ENCODE peak calls at places on chromosomes 6 and 20, in nine cellular contexts. O, L, J, F, N, I, S, E and Q are unnamed samples.

GRCh38 chr20:51216850-51217249 is 193.9 kb upstream of the KCNG1 start:
- DNase-seq in O (no peak), L (no peak), J (no peak), F (no peak), N (no peak), I (no peak), S (no peak), E (no peak), Q (no peak)

GRCh38 chr6:39924283-39924682 is 10.0 kb downstream of the MOCS1 start:
- DNase-seq in O (no peak), L (no peak), J (no peak), F (no peak), N (no peak), I (no peak), S (no peak), E (no peak), Q (no peak)

GRCh38 chr6:128725271-128726233 is 157.4 kb upstream of the LAMA2 start:
- DNase-seq in O (no peak), L (no peak), J (peak; percentile 3), F (peak; percentile 38), N (no peak), I (peak; percentile 44), S (peak; percentile 18), E (no peak), Q (peak; percentile 12)

GRCh38 chr20:33865761-33866160 is 54.6 kb downstream of the CHMP4B start:
- DNase-seq in O (no peak), L (no peak), J (no peak), F (no peak), N (no peak), I (no peak), S (no peak), E (no peak), Q (no peak)

GRCh38 chr20:41142914-41143313 is 5.6 kb downstream of the PLCG1 start:
- DNase-seq in O (no peak), L (no peak), J (no peak), F (no peak), N (no peak), I (no peak), S (no peak), E (no peak), Q (no peak)

GRCh38 chr6:13914346-13914745 is 10.4 kb upstream of the RNF182 start:
- DNase-seq in O (no peak), L (no peak), J (no peak), F (peak; percentile 8), N (no peak), I (peak; percentile 8), S (no peak), E (no peak), Q (no peak)

GRCh38 chr6:21601932-21602390 is 8.4 kb downstream of the SOX4 start:
- DNase-seq in O (peak; percentile 20), L (peak; percentile 74), J (no peak), F (no peak), N (no peak), I (peak; percentile 34), S (no peak), E (no peak), Q (no peak)

GRCh38 chr6:163415620-163416379 is 1.3 kb downstream of the QKI start:
- DNase-seq in O (peak; percentile 49), L (no peak), J (no peak), F (peak; percentile 52), N (no peak), I (peak; percentile 64), S (peak; percentile 41), E (no peak), Q (peak; percentile 51)

GRCh38 chr6:168311410-168312124 is 8.0 kb downstream of the DACT2 start:
- DNase-seq in O (no peak), L (no peak), J (no peak), F (no peak), N (no peak), I (no peak), S (no peak), E (no peak), Q (no peak)

GRCh38 chr20:5061209-5061608 is 58.5 kb downstream of the PCNA start:
- DNase-seq in O (no peak), L (peak; percentile 52), J (peak; percentile 77), F (peak; percentile 48), N (no peak), I (peak; percentile 26), S (no peak), E (no peak), Q (no peak)

GRCh38 chr6:16800942-16801341 is 39.7 kb upstream of the ATXN1 start:
- DNase-seq in O (no peak), L (no peak), J (no peak), F (peak; percentile 58), N (no peak), I (no peak), S (no peak), E (no peak), Q (no peak)

GRCh38 chr6:112017169-112017568 is 36.7 kb upstream of the CCN6 start:
- DNase-seq in O (no peak), L (no peak), J (no peak), F (no peak), N (no peak), I (no peak), S (no peak), E (no peak), Q (no peak)

GRCh38 chr6:19356692-19357091 is 480.5 kb upstream of the ID4 start:
- DNase-seq in O (no peak), L (no peak), J (no peak), F (no peak), N (no peak), I (no peak), S (no peak), E (no peak), Q (no peak)

GRCh38 chr6:155126727-155127439 is 131.8 kb downstream of the TIAM2 start:
- DNase-seq in O (no peak), L (peak; percentile 43), J (peak; percentile 78), F (peak; percentile 80), N (no peak), I (peak; percentile 78), S (no peak), E (no peak), Q (no peak)

DNA sequence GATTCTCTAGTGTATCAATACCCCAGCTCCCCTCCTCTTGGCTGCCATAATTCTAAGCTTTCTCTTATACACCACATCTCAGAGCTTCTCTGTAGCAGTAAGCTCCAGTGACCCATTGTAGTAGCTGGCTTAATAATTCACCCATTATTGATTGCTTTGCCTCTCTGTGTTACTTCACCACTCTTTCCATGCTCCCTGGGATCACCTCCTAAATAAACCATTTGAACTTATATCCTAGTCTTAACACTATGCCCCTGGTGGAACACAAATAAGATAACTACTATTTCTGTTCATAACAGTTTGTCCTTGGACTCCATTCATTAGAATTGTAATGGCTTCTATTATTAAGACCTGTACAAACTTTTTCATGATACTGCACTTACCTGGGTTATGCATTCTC is 758.9 kb downstream of the KIF16B start:
- DNase-seq in O (no peak), L (no peak), J (no peak), F (no peak), N (no peak), I (no peak), S (no peak), E (no peak), Q (no peak)
- H3K4me1 ChIP-seq in O (peaks cover 3% of the 10 kb centered on the region), L (peaks cover 3% of the 10 kb centered on the region), J (peaks cover 44% of the 10 kb centered on the region), F (no peaks in the 10 kb centered on the region), N (no peaks in the 10 kb centered on the region), I (no peaks in the 10 kb centered on the region), S (no peaks in the 10 kb centered on the region), E (no peaks in the 10 kb centered on the region), Q (no peaks in the 10 kb centered on the region)

GRCh38 chr6:44679906-44680698 is 292.6 kb downstream of the CDC5L start:
- DNase-seq in O (no peak), L (peak; percentile 6), J (no peak), F (no peak), N (peak; percentile 58), I (no peak), S (no peak), E (no peak), Q (no peak)

GRCh38 chr6:44682280-44682679 is 294.8 kb downstream of the CDC5L start:
- DNase-seq in O (no peak), L (peak; percentile 14), J (no peak), F (no peak), N (peak; percentile 85), I (no peak), S (no peak), E (no peak), Q (no peak)

GRCh38 chr6:44678252-44678935 is 290.9 kb downstream of the CDC5L start:
- DNase-seq in O (no peak), L (peak; percentile 21), J (no peak), F (no peak), N (peak; percentile 58), I (no peak), S (no peak), E (no peak), Q (no peak)

GRCh38 chr6:44682987-44683779 is 295.7 kb downstream of the CDC5L start:
- DNase-seq in O (no peak), L (no peak), J (no peak), F (no peak), N (peak; percentile 64), I (no peak), S (no peak), E (no peak), Q (no peak)

GRCh38 chr6:44681782-44682181 is 294.3 kb downstream of the CDC5L start:
- DNase-seq in O (no peak), L (peak; percentile 23), J (no peak), F (no peak), N (peak; percentile 43), I (no peak), S (no peak), E (no peak), Q (no peak)
- TF ChIP-seq CTCF in O (no peak), L (no peak), J (no peak), F (no peak), N (no peak), I (no peak), S (no peak), E (no peak), Q (no peak)

GRCh38 chr20:32571566-32571965 is 13.6 kb downstream of the NOL4L start:
- DNase-seq in O (no peak), L (no peak), J (no peak), F (no peak), N (no peak), I (no peak), S (no peak), E (no peak), Q (no peak)
- H3K4me1 ChIP-seq in O (no peaks in the 10 kb centered on the region), L (no peaks in the 10 kb centered on the region), J (peaks cover 60% of the 10 kb centered on the region), F (peaks cover 10% of the 10 kb centered on the region), N (no peaks in the 10 kb centered on the region), I (peaks cover 3% of the 10 kb centered on the region), S (no peaks in the 10 kb centered on the region), E (no peaks in the 10 kb centered on the region), Q (no peaks in the 10 kb centered on the region)

GRCh38 chr20:59683181-59683580 is 78.8 kb downstream of the PHACTR3 start:
- DNase-seq in O (no peak), L (no peak), J (no peak), F (no peak), N (no peak), I (no peak), S (no peak), E (no peak), Q (no peak)
- TF ChIP-seq CTCF in O (no peak), L (no peak), J (no peak), F (no peak), N (no peak), I (no peak), S (no peak), E (no peak), Q (no peak)